ENCODE peak calls at places on chromosomes 3 and 15, in ten cellular contexts. F is OCI-LY7, Z is NCI-H1694, S is HFFc6, V is adrenal gland, J is COR-L47, H is fibroblast of the conjunctiva, X is Calu3, E is NCI-H2029, N is mesothelial cell of epicardium. L is an unnamed sample.

GRCh38 chr15:68312701-68313204 is 35.2 kb downstream of the FEM1B start:
- DNase-seq in F (no peak), Z (no peak), S (no peak), V (no peak), J (no peak), H (no peak), X (no peak), E (no peak), N (peak), L (peak)

GRCh38 chr15:29134239-29134638 is 135.4 kb downstream of the NSMCE3 start:
- DNase-seq in F (no peak), Z (no peak), S (no peak), V (no peak), J (no peak), H (no peak), X (no peak), E (no peak), N (no peak), L (no peak)

GRCh38 chr3:8882171-8882593 is 81.1 kb downstream of the RAD18 start:
- DNase-seq in F (no peak), Z (no peak), S (no peak), V (no peak), J (no peak), H (no peak), X (no peak), E (no peak), N (no peak), L (no peak)

GRCh38 chr15:63593705-63594671 is 3.2 kb upstream of the FBXL22 start:
- DNase-seq in F (no peak), Z (no peak), S (no peak), V (no peak), J (no peak), H (no peak), X (no peak), E (no peak), N (no peak), L (no peak)

GRCh38 chr3:136802481-136802996 is 16.4 kb upstream of the SLC35G2 start:
- DNase-seq in F (no peak), Z (no peak), S (no peak), V (no peak), J (peak), H (no peak), X (peak), E (peak), N (no peak), L (no peak)

GRCh38 chr3:31880020-31880419 is 101.0 kb downstream of the OSBPL10 start:
- DNase-seq in F (peak), Z (no peak), S (no peak), V (peak), J (no peak), H (peak), X (peak), E (no peak), N (no peak), L (no peak)

GRCh38 chr3:195182470-195182795 is 88.5 kb downstream of the XXYLT1 start:
- DNase-seq in F (no peak), Z (peak), S (peak), V (no peak), J (no peak), H (peak), X (no peak), E (peak), N (no peak), L (peak)

GRCh38 chr3:72288955-72289707 is 504.2 kb upstream of the PROK2 start:
- DNase-seq in F (peak), Z (no peak), S (peak), V (no peak), J (no peak), H (no peak), X (peak), E (no peak), N (peak), L (peak)

GRCh38 chr3:39346785-39347585 is 17.5 kb downstream of the CCR8 start:
- DNase-seq in F (no peak), Z (no peak), S (no peak), V (no peak), J (no peak), H (no peak), X (no peak), E (no peak), N (no peak), L (no peak)

GRCh38 chr15:52095597-52096262 is 16.8 kb downstream of the BCL2L10 start:
- DNase-seq in F (no peak), Z (no peak), S (peak), V (no peak), J (no peak), H (peak), X (no peak), E (no peak), N (no peak), L (no peak)

GRCh38 chr15:99252326-99252725 is 1.0 kb downstream of the LRRC28 start:
- DNase-seq in F (peak), Z (no peak), S (no peak), V (no peak), J (no peak), H (no peak), X (no peak), E (no peak), N (no peak), L (no peak)

L was measured in testis.